ENCODE peak calls at places on chromosomes 13 and 19, in four cellular contexts. K is tibial nerve, W is upper lobe of left lung, B is sigmoid colon. U is an unnamed sample.

GRCh38 chr19:56094449-56094848 is 26.6 kb downstream of the ZNF787 start:
- DNase-seq in W (no peak), K (no peak), B (no peak), U (no peak)

GRCh38 chr19:45638930-45639729 is at the start of gene EML2:
- DNase-seq in K (no peak), W (peak; percentile 91), B (no peak), U (peak; percentile 80)

GRCh38 chr19:13794752-13795589 is at the start of gene ZSWIM4:
- DNase-seq in B (peak; percentile 100), K (peak; percentile 99), W (peak; percentile 98), U (peak; percentile 99)

GRCh38 chr13:46168341-46168740 is 13.6 kb downstream of the LCP1 start:
- DNase-seq in W (peak; percentile 24), B (no peak), K (no peak), U (peak; percentile 28)

GRCh38 chr13:66468656-66469055 is 761.5 kb downstream of the PCDH9 start:
- DNase-seq in B (no peak), K (no peak), W (no peak), U (no peak)

GRCh38 chr19:17830567-17831418 is 9.5 kb upstream of the INSL3 start:
- DNase-seq in B (peak; percentile 89), W (peak; percentile 83), K (peak; percentile 48), U (peak; percentile 82)

GRCh38 chr19:54684537-54684936 is 21.8 kb downstream of the LILRB4 start:
- DNase-seq in K (no peak), B (no peak), W (no peak), U (no peak)

GRCh38 chr19:54011507-54012211 is 20.2 kb downstream of the CACNG6 start:
- DNase-seq in B (no peak), W (peak; percentile 72), K (no peak), U (no peak)

GRCh38 chr13:31207630-31208549 is 8.1 kb downstream of the B3GLCT start:
- DNase-seq in B (peak; percentile 82), K (no peak), W (no peak), U (no peak)

GRCh38 chr19:35040826-35041547 is 534 bp upstream of the HPN start:
- DNase-seq in W (peak; percentile 93), K (peak; percentile 89), B (peak; percentile 94), U (peak; percentile 77)

GRCh38 chr19:49155005-49155826 is at the start of gene HRC:
- DNase-seq in W (no peak), K (no peak), B (no peak), U (no peak)

GRCh38 chr19:1416014-1416841 is 8.8 kb downstream of the DAZAP1 start:
- DNase-seq in B (no peak), K (no peak), W (peak; percentile 75), U (no peak)

GRCh38 chr13:27372896-27373295 is 51.5 kb upstream of the GTF3A start:
- DNase-seq in K (no peak), B (no peak), W (no peak), U (peak; percentile 63)

GRCh38 chr13:38530492-38530891 is 156.4 kb upstream of the FREM2 start:
- DNase-seq in W (no peak), B (no peak), K (no peak), U (no peak)

GRCh38 chr19:46495789-46496099 is at the start of gene PNMA8B:
- DNase-seq in B (peak; percentile 83), W (peak; percentile 89), K (no peak), U (no peak)

GRCh38 chr19:39194832-39195542 is 1.8 kb upstream of the NCCRP1 start:
- DNase-seq in W (no peak), K (no peak), B (no peak), U (no peak)

GRCh38 chr13:57633950-57634828 is 2.6 kb downstream of the PCDH17 start:
- DNase-seq in W (peak; percentile 77), B (peak; percentile 61), K (no peak), U (no peak)

GRCh38 chr13:58933475-58933874 is 1230.3 kb downstream of the DIAPH3 start:
- DNase-seq in W (no peak), K (no peak), B (no peak), U (no peak)

GRCh38 chr19:49474545-49474930 is 523 bp downstream of the FLT3LG start:
- DNase-seq in K (no peak), B (no peak), W (no peak), U (no peak)

GRCh38 chr19:18392936-18393335 is 4.5 kb downstream of the LRRC25 start:
- DNase-seq in B (no peak), K (no peak), W (no peak), U (no peak)

GRCh38 chr19:2455481-2456300 is 1.1 kb downstream of the LMNB2 start:
- DNase-seq in B (no peak), K (no peak), W (peak; percentile 91), U (peak; percentile 61)

GRCh38 chr19:57241181-57241580 is 749 bp downstream of the ZNF805 start:
- DNase-seq in K (no peak), W (no peak), B (no peak), U (no peak)

GRCh38 chr13:25095862-25096453 is at the start of gene PABPC3:
- DNase-seq in W (peak; percentile 78), K (no peak), B (no peak), U (no peak)

GRCh38 chr13:74288361-74288911 is 154.2 kb upstream of the KLF12 start:
- DNase-seq in W (peak; percentile 8), K (no peak), B (peak; percentile 66), U (peak; percentile 49)

GRCh38 chr19:3062165-3063105 is at the start of gene TLE5:
- DNase-seq in K (no peak), B (peak; percentile 84), W (peak; percentile 95), U (peak; percentile 80)

GRCh38 chr13:101611491-101612475 is 159.3 kb downstream of the ITGBL1 start:
- DNase-seq in W (no peak), B (no peak), K (no peak), U (no peak)

GRCh38 chr19:51372649-51373504 is at the start of gene NKG7:
- DNase-seq in B (no peak), W (no peak), K (no peak), U (no peak)

GRCh38 chr19:16197188-16197621 is 506 bp upstream of the AP1M1 start:
- DNase-seq in B (no peak), W (no peak), K (no peak), U (no peak)

GRCh38 chr19:51689751-51690358 is 3.3 kb upstream of the SPACA6 start:
- DNase-seq in B (peak; percentile 80), W (peak; percentile 62), K (no peak), U (peak; percentile 28)

GRCh38 chr13:32426981-32427851 is 714 bp downstream of the N4BP2L1 start:
- DNase-seq in K (peak; percentile 20), B (peak; percentile 83), W (peak; percentile 92), U (peak; percentile 56)

GRCh38 chr19:6272411-6272791 is 7.4 kb downstream of the MLLT1 start:
- DNase-seq in W (no peak), B (no peak), K (no peak), U (no peak)

GRCh38 chr13:86399572-86399971 is 600.4 kb upstream of the SLITRK6 start:
- DNase-seq in B (no peak), W (no peak), K (no peak), U (no peak)

GRCh38 chr19:39170398-39171231 is 26.1 kb upstream of the NCCRP1 start:
- DNase-seq in W (peak; percentile 75), K (no peak), B (no peak), U (no peak)

GRCh38 chr13:103098535-103098934 is 32.3 kb upstream of the SLC10A2 start:
- DNase-seq in B (no peak), W (no peak), K (no peak), U (no peak)

GRCh38 chr13:112614835-112615234 is 26.9 kb upstream of the TUBGCP3 start:
- DNase-seq in W (no peak), B (no peak), K (no peak), U (no peak)

GRCh38 chr13:99991013-99991805 is 9.6 kb downstream of the ZIC2 start:
- DNase-seq in W (peak; percentile 61), K (no peak), B (no peak), U (no peak)

GRCh38 chr19:2969104-2969504 is 8.3 kb upstream of the TLE6 start:
- DNase-seq in B (peak; percentile 86), K (no peak), W (no peak), U (peak; percentile 33)

GRCh38 chr19:32404939-32405430 is 585 bp upstream of the DPY19L3 start:
- DNase-seq in K (peak; percentile 35), W (peak; percentile 94), B (peak; percentile 80), U (peak; percentile 57)

GRCh38 chr19:42629191-42629590 is 34.5 kb upstream of the CEACAM8 start:
- DNase-seq in W (no peak), K (no peak), B (no peak), U (no peak)
- TF ChIP-seq EP300 in W (no peak), K (no peak), B (no peak), U (no peak)

GRCh38 chr19:10780368-10780767 is 55.6 kb downstream of the TMED1 start:
- DNase-seq in W (no peak), B (peak; percentile 81), K (no peak), U (peak; percentile 42)

GRCh38 chr19:10776900-10777650 is 58.9 kb downstream of the TMED1 start:
- DNase-seq in K (no peak), W (no peak), B (no peak), U (peak; percentile 26)

GRCh38 chr19:10769533-10770491 is 51.9 kb downstream of the DNM2 start:
- DNase-seq in B (peak; percentile 73), W (no peak), K (peak; percentile 27), U (peak; percentile 31)

GRCh38 chr19:10773969-10774368 is 56.1 kb downstream of the DNM2 start:
- DNase-seq in K (no peak), B (no peak), W (no peak), U (no peak)

DNA sequence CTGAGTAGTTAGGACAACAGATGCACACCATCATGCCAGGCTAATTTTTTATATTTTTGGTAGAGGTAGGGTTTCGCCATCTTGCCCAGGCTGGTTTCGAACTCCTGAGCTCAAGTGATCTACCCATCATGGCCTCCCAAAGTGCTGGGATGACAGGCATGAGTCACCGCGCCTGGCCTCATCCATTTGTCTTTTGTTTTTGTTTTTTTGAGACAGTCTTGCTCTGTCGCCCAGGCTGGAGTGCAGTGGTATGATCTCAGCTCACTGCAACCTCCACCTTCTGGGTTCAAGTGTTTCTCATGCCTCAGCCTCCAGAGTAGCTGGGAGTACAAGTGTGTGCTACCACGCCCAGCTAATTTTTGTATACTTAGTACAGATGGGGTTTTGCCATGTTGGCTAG is 57.0 kb downstream of the DNM2 start:
- DNase-seq in B (no peak), K (no peak), W (no peak), U (no peak)
- H3K36me3 ChIP-seq in B (peaks cover 18% of the 10 kb centered on the region), K (peaks cover 74% of the 10 kb centered on the region), W (peaks cover 23% of the 10 kb centered on the region), U (peaks cover 52% of the 10 kb centered on the region)

GRCh38 chr13:110371550-110372465 is 64.7 kb downstream of the COL4A2 start:
- DNase-seq in W (peak; percentile 58), K (no peak), B (no peak), U (no peak)
- TF ChIP-seq EP300 in W (no peak), K (peak; percentile 14), B (peak; percentile 18), U (no peak)

DNA sequence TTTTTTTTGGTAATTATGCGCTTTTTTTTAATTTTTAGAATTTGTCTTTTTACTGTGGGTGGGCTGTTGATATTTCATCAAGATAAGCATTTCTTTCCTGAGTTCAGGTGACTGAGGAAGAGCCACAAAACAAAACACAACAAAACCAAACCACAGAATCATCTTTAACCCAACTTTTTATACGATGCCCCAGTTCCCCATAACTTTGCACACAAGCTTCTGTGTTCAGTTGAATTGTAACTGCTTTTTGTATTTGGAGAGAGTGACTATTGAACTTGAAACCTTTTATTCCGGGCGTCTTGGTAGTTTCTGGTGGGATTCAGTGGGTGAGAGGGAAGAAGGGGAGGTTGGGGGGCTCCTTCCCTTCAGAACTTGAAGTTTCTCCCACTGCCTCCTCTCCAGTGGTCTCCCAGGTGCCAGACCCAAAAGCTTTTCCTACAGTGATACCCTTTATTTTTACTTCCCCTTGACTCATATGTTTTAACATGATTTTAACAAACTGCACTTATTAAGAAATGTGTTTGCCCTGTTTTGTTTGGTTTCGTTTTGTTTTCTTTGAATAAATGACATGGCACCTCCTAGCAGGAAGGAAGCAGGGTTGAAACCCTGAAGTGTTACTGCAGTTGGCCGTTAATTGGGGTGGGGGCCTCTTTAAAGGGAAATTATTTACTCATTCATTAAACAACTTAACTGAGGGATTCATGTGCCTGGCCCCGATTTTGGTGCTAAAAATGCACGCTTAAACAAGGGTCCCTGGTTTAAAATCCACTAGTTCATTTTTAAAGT is 2.7 kb upstream of the CCDC97 start:
- DNase-seq in B (no peak), W (no peak), K (no peak), U (no peak)
- H3K36me3 ChIP-seq in B (peaks cover 45% of the 10 kb centered on the region), W (peaks cover 26% of the 10 kb centered on the region), K (peaks cover 50% of the 10 kb centered on the region), U (no peaks in the 10 kb centered on the region)

U was measured in transverse colon.